ENCODE peak calls at places on chromosome 22, in nine cellular contexts. X is fibroblast of lung; E is RWPE1; Y is CD4-positive, alpha-beta T cell; Q is dorsolateral prefrontal cortex; R is brain microvascular endothelial cell; A is cardiac muscle cell; N is SK-N-SH; O is pancreas. W is an unnamed sample.

GRCh38 chr22:42991010-42991651 is 23.8 kb downstream of the PACSIN2 start:
- DNase-seq in X (peak; percentile 93), E (no peak), Y (no peak), Q (no peak), R (peak; percentile 81), A (peak; percentile 57), N (no peak), O (peak; percentile 73), W (peak; percentile 76)

GRCh38 chr22:23219787-23220484 is 39.6 kb downstream of the BCR start:
- DNase-seq in X (peak; percentile 81), E (peak; percentile 28), Y (no peak), Q (no peak), R (peak; percentile 53), A (peak; percentile 34), N (no peak), O (no peak), W (peak; percentile 71)

GRCh38 chr22:22463855-22464540 is 44.5 kb downstream of the ZNF280B start:
- DNase-seq in X (peak; percentile 40), E (peak; percentile 48), Y (peak; percentile 28), Q (peak; percentile 36), R (peak; percentile 66), A (peak; percentile 81), N (peak; percentile 67), O (peak; percentile 6), W (peak; percentile 60)

GRCh38 chr22:49792107-49792506 is 35.6 kb downstream of the BRD1 start:
- DNase-seq in X (no peak), E (no peak), Y (no peak), Q (no peak), R (no peak), A (no peak), N (no peak), O (no peak), W (no peak)

GRCh38 chr22:22912722-22913253 is 25.2 kb downstream of the IGLL5 start:
- DNase-seq in X (no peak), E (no peak), Y (no peak), Q (no peak), R (no peak), A (no peak), N (no peak), O (no peak), W (no peak)

GRCh38 chr22:22786301-22787115 is 101.1 kb upstream of the IGLL5 start:
- DNase-seq in X (no peak), E (no peak), Y (no peak), Q (no peak), R (no peak), A (no peak), N (no peak), O (no peak), W (no peak)

GRCh38 chr22:24289138-24289537 is 18.5 kb downstream of the SPECC1L start:
- DNase-seq in X (peak; percentile 95), E (no peak), Y (no peak), Q (no peak), R (peak; percentile 56), A (peak; percentile 81), N (no peak), O (no peak), W (no peak)

GRCh38 chr22:32421484-32421883 is 9.4 kb upstream of the RTCB start:
- DNase-seq in X (no peak), E (no peak), Y (no peak), Q (no peak), R (no peak), A (no peak), N (no peak), O (no peak), W (no peak)

GRCh38 chr22:50287731-50288130 is 17.6 kb upstream of the MAPK11 start:
- DNase-seq in X (no peak), E (no peak), Y (no peak), Q (no peak), R (no peak), A (no peak), N (no peak), O (no peak), W (no peak)

GRCh38 chr22:19709063-19709769 is 5.1 kb upstream of the SEPTIN5 start:
- DNase-seq in X (no peak), E (no peak), Y (no peak), Q (no peak), R (no peak), A (no peak), N (peak; percentile 48), O (no peak), W (no peak)

GRCh38 chr22:38314140-38314991 is 2.9 kb downstream of the CSNK1E start:
- DNase-seq in X (peak; percentile 55), E (no peak), Y (no peak), Q (no peak), R (no peak), A (peak; percentile 47), N (no peak), O (no peak), W (peak; percentile 61)

GRCh38 chr22:40955516-40955915 is 4.3 kb downstream of the RBX1 start:
- DNase-seq in X (peak; percentile 22), E (no peak), Y (no peak), Q (no peak), R (no peak), A (peak; percentile 64), N (no peak), O (no peak), W (no peak)

GRCh38 chr22:23105304-23105703 is 35.0 kb downstream of the GNAZ start:
- DNase-seq in X (no peak), E (no peak), Y (no peak), Q (no peak), R (no peak), A (no peak), N (no peak), O (no peak), W (no peak)

GRCh38 chr22:41001722-41002122 is 50.5 kb downstream of the RBX1 start:
- DNase-seq in X (peak; percentile 63), E (peak; percentile 69), Y (no peak), Q (no peak), R (peak; percentile 11), A (peak; percentile 45), N (no peak), O (no peak), W (no peak)

GRCh38 chr22:49306632-49306975 is 521.1 kb downstream of the BRD1 start:
- DNase-seq in X (no peak), E (no peak), Y (no peak), Q (peak; percentile 18), R (no peak), A (no peak), N (no peak), O (no peak), W (peak; percentile 36)

GRCh38 chr22:33772793-33773192 is 147.5 kb downstream of the LARGE1 start:
- DNase-seq in X (no peak), E (no peak), Y (no peak), Q (no peak), R (no peak), A (no peak), N (no peak), O (no peak), W (no peak)
- TF ChIP-seq CTCF in X (no peak), E (no peak), Y (no peak), Q (no peak), R (no peak), A (no peak), N (no peak), O (no peak), W (no peak)

GRCh38 chr22:28358244-28358777 is 321.3 kb downstream of the TTC28 start:
- DNase-seq in X (no peak), E (no peak), Y (no peak), Q (no peak), R (no peak), A (no peak), N (no peak), O (no peak), W (no peak)
- H3K27ac ChIP-seq in X (no peak overlapping the region), E (no peak overlapping the region), Y (no peak overlapping the region), Q (no peak overlapping the region), R (no peak overlapping the region), A (no peak overlapping the region), N (no peak overlapping the region), O (no peak overlapping the region), W (no peak overlapping the region)

GRCh38 chr22:45972868-45973212 is 4.1 kb downstream of the WNT7B start:
- DNase-seq in X (no peak), E (no peak), Y (no peak), Q (no peak), R (no peak), A (no peak), N (peak; percentile 34), O (no peak), W (no peak)
- TF ChIP-seq CTCF in X (no peak), E (no peak), Y (no peak), Q (no peak), R (no peak), A (no peak), N (no peak), O (no peak), W (no peak)

GRCh38 chr22:35993048-35993714 is 35.4 kb downstream of the RBFOX2 start:
- DNase-seq in X (no peak), E (no peak), Y (no peak), Q (no peak), R (no peak), A (no peak), N (no peak), O (no peak), W (no peak)

GRCh38 chr22:35995345-35995744 is 33.3 kb downstream of the RBFOX2 start:
- DNase-seq in X (no peak), E (no peak), Y (no peak), Q (no peak), R (peak; percentile 31), A (no peak), N (no peak), O (no peak), W (no peak)

GRCh38 chr22:35996596-35996995 is 32.0 kb downstream of the RBFOX2 start:
- DNase-seq in X (no peak), E (no peak), Y (no peak), Q (no peak), R (no peak), A (no peak), N (no peak), O (no peak), W (no peak)

GRCh38 chr22:35997438-35997837 is 31.2 kb downstream of the RBFOX2 start:
- DNase-seq in X (peak; percentile 63), E (no peak), Y (no peak), Q (no peak), R (peak; percentile 22), A (peak; percentile 76), N (no peak), O (no peak), W (no peak)

GRCh38 chr22:35995772-35996171 is 32.9 kb downstream of the RBFOX2 start:
- DNase-seq in X (peak; percentile 95), E (peak; percentile 9), Y (no peak), Q (no peak), R (peak; percentile 88), A (peak; percentile 97), N (no peak), O (no peak), W (peak; percentile 75)
- H3K27ac ChIP-seq in X (peak overlapping the region; percentile 78), E (no peak overlapping the region), Y (no peak overlapping the region), Q (no peak overlapping the region), R (peak overlapping the region; percentile 46), A (peak overlapping the region; percentile 21), N (peak overlapping the region; percentile 62), O (no peak overlapping the region), W (peak overlapping the region; percentile 12)

GRCh38 chr22:39935622-39936021 is 24.6 kb upstream of the TMA7B start:
- DNase-seq in X (no peak), E (no peak), Y (no peak), Q (no peak), R (no peak), A (no peak), N (no peak), O (no peak), W (no peak)
- TF ChIP-seq CTCF in X (no peak), E (no peak), Y (peak; percentile 12), Q (no peak), R (no peak), A (no peak), N (no peak), O (no peak), W (no peak)

GRCh38 chr22:46727813-46728364 is 10.2 kb downstream of the CERK start:
- DNase-seq in X (no peak), E (no peak), Y (no peak), Q (no peak), R (no peak), A (no peak), N (no peak), O (no peak), W (no peak)
- H3K27ac ChIP-seq in X (no peak overlapping the region), E (peak overlapping the region; percentile 29), Y (no peak overlapping the region), Q (no peak overlapping the region), R (no peak overlapping the region), A (peak overlapping the region; percentile 30), N (peak overlapping the region; percentile 90), O (no peak overlapping the region), W (no peak overlapping the region)